ENCODE peak calls at places on chromosomes 2 and 18, in four cellular contexts. One of them, this sample, is unnamed.

GRCh38 chr2:26245231-26245732 is 543 bp downstream of the HADHB start:
- DNase-seq in AG09319: no peak
- DNase-seq in stomach: peak
- DNase-seq in endothelial cell: peak
- DNase-seq in this sample: peak

GRCh38 chr18:22363867-22364463 is 53.8 kb downstream of the CTAGE1 start:
- DNase-seq in AG09319: no peak
- DNase-seq in stomach: no peak
- DNase-seq in endothelial cell: no peak
- DNase-seq in this sample: no peak

GRCh38 chr2:112008910-112009485 is 46.1 kb upstream of the TMEM87B start:
- DNase-seq in AG09319: no peak
- DNase-seq in stomach: no peak
- DNase-seq in endothelial cell: no peak
- DNase-seq in this sample: no peak

GRCh38 chr2:45168731-45169338 is 159.6 kb upstream of the SIX2 start:
- DNase-seq in AG09319: no peak
- DNase-seq in stomach: no peak
- DNase-seq in endothelial cell: peak
- DNase-seq in this sample: no peak

GRCh38 chr18:36338420-36338933 is 41.0 kb downstream of the FHOD3 start:
- DNase-seq in AG09319: no peak
- DNase-seq in stomach: no peak
- DNase-seq in endothelial cell: no peak
- DNase-seq in this sample: no peak

GRCh38 chr2:239518286-239519080 is 117.7 kb upstream of the HDAC4 start:
- DNase-seq in AG09319: no peak
- DNase-seq in stomach: no peak
- DNase-seq in endothelial cell: no peak
- DNase-seq in this sample: no peak

GRCh38 chr18:43236921-43237320 is 40.4 kb downstream of the SYT4 start:
- DNase-seq in AG09319: no peak
- DNase-seq in stomach: no peak
- DNase-seq in endothelial cell: no peak
- DNase-seq in this sample: no peak

GRCh38 chr2:529852-530251 is 147.4 kb downstream of the TMEM18 start:
- DNase-seq in AG09319: no peak
- DNase-seq in stomach: no peak
- DNase-seq in endothelial cell: no peak
- DNase-seq in this sample: no peak

GRCh38 chr2:111673526-111673925 is 210.5 kb downstream of the ANAPC1 start:
- DNase-seq in AG09319: no peak
- DNase-seq in stomach: no peak
- DNase-seq in endothelial cell: no peak
- DNase-seq in this sample: no peak

GRCh38 chr2:26623541-26624497 is 17.3 kb downstream of the CIB4 start:
- DNase-seq in AG09319: no peak
- DNase-seq in stomach: no peak
- DNase-seq in endothelial cell: no peak
- DNase-seq in this sample: peak

GRCh38 chr18:22691988-22692710 is 241.0 kb upstream of the RBBP8 start:
- DNase-seq in AG09319: peak
- DNase-seq in stomach: no peak
- DNase-seq in endothelial cell: no peak
- DNase-seq in this sample: peak

GRCh38 chr18:62625019-62625418 is 90.3 kb upstream of the PHLPP1 start:
- DNase-seq in AG09319: peak
- DNase-seq in stomach: no peak
- DNase-seq in endothelial cell: no peak
- DNase-seq in this sample: no peak

GRCh38 chr2:75698928-75699327 is 11.8 kb downstream of the GCFC2 start:
- DNase-seq in AG09319: no peak
- DNase-seq in stomach: no peak
- DNase-seq in endothelial cell: no peak
- DNase-seq in this sample: no peak

GRCh38 chr18:74222710-74223497 is 68.9 kb downstream of the CYB5A start:
- DNase-seq in AG09319: no peak
- DNase-seq in stomach: no peak
- DNase-seq in endothelial cell: no peak
- DNase-seq in this sample: no peak

GRCh38 chr2:120611016-120611415 is 124.7 kb upstream of the GLI2 start:
- DNase-seq in AG09319: no peak
- DNase-seq in stomach: no peak
- DNase-seq in endothelial cell: no peak
- DNase-seq in this sample: no peak

GRCh38 chr2:168254158-168254935 is 7.0 kb upstream of the STK39 start:
- DNase-seq in AG09319: no peak
- DNase-seq in stomach: no peak
- DNase-seq in endothelial cell: no peak
- DNase-seq in this sample: peak

GRCh38 chr2:233982421-233983121 is 65.4 kb downstream of the TRPM8 start:
- DNase-seq in AG09319: peak
- DNase-seq in stomach: no peak
- DNase-seq in endothelial cell: no peak
- DNase-seq in this sample: peak

GRCh38 chr2:189577108-189577507 is 3.5 kb downstream of the SLC40A1 start:
- DNase-seq in AG09319: no peak
- DNase-seq in stomach: no peak
- DNase-seq in endothelial cell: no peak
- DNase-seq in this sample: no peak

GRCh38 chr2:5617796-5618195 is 74.4 kb upstream of the SOX11 start:
- DNase-seq in AG09319: no peak
- DNase-seq in stomach: no peak
- DNase-seq in endothelial cell: no peak
- DNase-seq in this sample: no peak
- TF ChIP-seq CTCF in AG09319: no peak
- TF ChIP-seq CTCF in stomach: no peak
- TF ChIP-seq CTCF in endothelial cell: no peak
- TF ChIP-seq CTCF in this sample: no peak

GRCh38 chr2:48180557-48180956 is 274.3 kb upstream of the FBXO11 start:
- DNase-seq in AG09319: no peak
- DNase-seq in stomach: no peak
- DNase-seq in endothelial cell: no peak
- DNase-seq in this sample: no peak
- TF ChIP-seq CTCF in AG09319: no peak
- TF ChIP-seq CTCF in stomach: no peak
- TF ChIP-seq CTCF in endothelial cell: no peak
- TF ChIP-seq CTCF in this sample: no peak

GRCh38 chr2:144026679-144027078 is 493.2 kb downstream of the ZEB2 start:
- DNase-seq in AG09319: no peak
- DNase-seq in stomach: no peak
- DNase-seq in endothelial cell: no peak
- DNase-seq in this sample: no peak

GRCh38 chr2:144032566-144032965 is 487.4 kb downstream of the ZEB2 start:
- DNase-seq in AG09319: peak
- DNase-seq in stomach: no peak
- DNase-seq in endothelial cell: no peak
- DNase-seq in this sample: no peak

DNA sequence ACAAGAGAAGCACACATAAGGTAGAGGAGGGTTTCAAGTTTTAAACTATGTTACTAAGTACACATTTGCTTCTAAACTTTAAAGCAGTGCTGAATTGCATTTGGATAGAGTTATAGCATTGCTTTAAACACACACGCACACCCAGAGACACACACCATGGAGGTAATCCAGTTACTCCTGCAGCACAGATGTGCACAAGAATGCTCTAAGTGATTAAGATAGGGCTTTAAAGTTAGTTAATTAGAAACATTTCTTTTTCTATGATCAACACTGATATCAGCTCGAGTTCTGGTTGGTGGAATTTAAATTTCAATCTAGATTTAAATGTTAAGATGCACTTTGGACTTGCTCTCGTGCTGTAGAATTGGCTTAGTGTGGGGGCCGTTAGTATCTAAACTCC is 492.3 kb downstream of the ZEB2 start:
- DNase-seq in AG09319: no peak
- DNase-seq in stomach: no peak
- DNase-seq in endothelial cell: no peak
- DNase-seq in this sample: no peak
- TF ChIP-seq CTCF in AG09319: no peak
- TF ChIP-seq CTCF in stomach: no peak
- TF ChIP-seq CTCF in endothelial cell: no peak
- TF ChIP-seq CTCF in this sample: no peak

GRCh38 chr2:18885457-18885856 is 296.1 kb upstream of the NT5C1B start:
- DNase-seq in AG09319: no peak
- DNase-seq in stomach: no peak
- DNase-seq in endothelial cell: no peak
- DNase-seq in this sample: no peak

GRCh38 chr2:18889565-18890332 is 300.4 kb upstream of the NT5C1B start:
- DNase-seq in AG09319: no peak
- DNase-seq in stomach: no peak
- DNase-seq in endothelial cell: no peak
- DNase-seq in this sample: no peak

DNA sequence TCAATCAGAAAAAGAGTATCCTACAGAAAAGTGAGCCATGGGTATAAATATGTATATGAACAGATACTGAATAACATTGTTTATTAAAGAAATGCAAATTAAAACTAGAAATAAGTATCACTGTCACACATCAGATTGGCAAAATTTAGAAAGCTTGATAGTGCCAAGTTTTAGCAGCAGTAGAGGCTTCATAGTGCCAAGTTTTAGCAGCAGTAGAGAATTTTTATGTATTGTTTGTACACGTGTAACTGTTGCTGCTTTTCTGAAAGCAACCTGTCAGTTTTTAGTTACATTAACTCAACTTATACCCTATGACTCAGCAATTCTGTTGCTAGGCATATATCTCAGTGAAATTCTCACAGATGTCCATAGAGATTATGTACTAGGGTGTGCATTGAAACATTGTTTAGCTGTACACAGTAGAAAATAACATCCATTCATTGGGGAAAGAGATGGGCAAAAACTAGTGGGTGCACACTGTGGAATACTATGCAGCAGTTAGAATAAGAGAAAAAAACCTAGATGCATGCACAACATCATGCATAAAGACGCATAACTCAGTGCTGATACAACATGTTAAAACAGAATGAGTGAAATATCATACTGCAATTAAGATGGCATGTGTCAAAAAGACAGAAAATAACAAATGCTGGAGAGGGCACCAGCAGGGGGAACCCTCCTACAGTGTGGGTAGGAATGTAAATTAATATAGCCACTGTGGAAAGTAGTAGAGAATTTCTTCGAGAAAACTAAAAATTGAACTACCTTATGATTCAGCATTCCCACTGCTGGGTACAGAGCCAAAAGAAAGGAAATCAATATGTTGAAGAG is 294.5 kb upstream of the NT5C1B start:
- DNase-seq in AG09319: no peak
- DNase-seq in stomach: no peak
- DNase-seq in endothelial cell: peak
- DNase-seq in this sample: peak
- TF ChIP-seq CTCF in AG09319: peak
- TF ChIP-seq CTCF in stomach: no peak
- TF ChIP-seq CTCF in endothelial cell: peak
- TF ChIP-seq CTCF in this sample: peak

GRCh38 chr18:49162226-49162848 is 211.6 kb upstream of the SMAD7 start:
- DNase-seq in AG09319: no peak
- DNase-seq in stomach: no peak
- DNase-seq in endothelial cell: no peak
- DNase-seq in this sample: no peak
- TF ChIP-seq CTCF in AG09319: no peak
- TF ChIP-seq CTCF in stomach: no peak
- TF ChIP-seq CTCF in endothelial cell: no peak
- TF ChIP-seq CTCF in this sample: no peak

GRCh38 chr2:165970663-165971062 is 17.1 kb upstream of the TTC21B start:
- DNase-seq in AG09319: no peak
- DNase-seq in stomach: no peak
- DNase-seq in endothelial cell: no peak
- DNase-seq in this sample: no peak
- TF ChIP-seq CTCF in AG09319: no peak
- TF ChIP-seq CTCF in stomach: no peak
- TF ChIP-seq CTCF in endothelial cell: no peak
- TF ChIP-seq CTCF in this sample: no peak

This sample was measured in HFFc6.